ENCODE peak calls at places on chromosome 17, in nine cellular contexts. Q is heart left ventricle; L is activated naive CD8-positive, alpha-beta T cell treated with anti-CD3 and anti-CD28 coated beads for 36 hours; N is activated CD4-positive, alpha-beta T cell treated with anti-CD3 and anti-CD28 coated beads, Interleukin-2, amount 10 ng/mL, durations not matched to agents 7 days and 5 days; K is stimulated activated CD8-positive, alpha-beta memory T cell treated with anti-CD3 and anti-CD28 coated beads, Interleukin-4, amount 100 ng/mL, for 24 hours; G is HFFc6; E is NCI-H1436 treated with DMSO at 0.1 percent for 48 hours; A is stimulated activated CD4-positive, alpha-beta T cell treated with anti-CD3 and anti-CD28 coated beads, TNF-alpha, amount 100 ng/mL, for 1 hour; S is fibroblast of pulmonary artery. H is an unnamed sample.
A peak's percentile ranks its signal among the peaks of the same experiment; 100 is the strongest.

GRCh38 chr17:42521666-42522262 is 14.3 kb upstream of the NAGLU start:
- DNase-seq in E (no peak), S (no peak), K (no peak), G (no peak), A (no peak), N (no peak), Q (no peak), L (no peak), H (no peak)

GRCh38 chr17:61380836-61381525 is 18.7 kb upstream of the TBX2 start:
- DNase-seq in E (no peak), N (no peak), L (no peak), K (no peak), S (no peak), A (no peak), G (no peak), Q (no peak), H (no peak)

GRCh38 chr17:75267403-75268232 is 3.4 kb downstream of the MIF4GD start:
- DNase-seq in E (no peak), A (no peak), S (no peak), L (no peak), N (no peak), K (no peak), Q (no peak), G (no peak), H (no peak)

GRCh38 chr17:5583426-5584382 is 605 bp downstream of the NLRP1 start:
- DNase-seq in L (no peak), A (no peak), G (no peak), S (no peak), N (peak; percentile 29), Q (peak; percentile 70), E (no peak), K (no peak), H (no peak)

GRCh38 chr17:50638851-50639767 is 4.4 kb downstream of the ABCC3 start:
- DNase-seq in G (peak; percentile 97), Q (peak; percentile 90), K (no peak), A (no peak), N (no peak), E (no peak), L (no peak), S (peak; percentile 98), H (peak; percentile 49)

GRCh38 chr17:49223517-49224197 is 6.9 kb downstream of the PHOSPHO1 start:
- DNase-seq in E (no peak), A (no peak), G (no peak), N (peak; percentile 63), Q (peak; percentile 81), K (peak; percentile 57), S (peak; percentile 22), L (peak; percentile 73), H (no peak)

GRCh38 chr17:29617125-29617480 is 5.6 kb downstream of the CORO6 start:
- DNase-seq in S (peak; percentile 72), N (peak; percentile 93), A (peak; percentile 71), K (peak; percentile 82), Q (peak; percentile 89), G (peak; percentile 52), L (peak; percentile 91), E (peak; percentile 62), H (peak; percentile 35)

GRCh38 chr17:65627108-65627507 is 65.7 kb upstream of the AXIN2 start:
- DNase-seq in G (no peak), S (no peak), K (no peak), A (no peak), Q (no peak), E (no peak), L (no peak), N (no peak), H (no peak)

GRCh38 chr17:49984283-49984682 is 10.7 kb downstream of the DLX3 start:
- DNase-seq in E (no peak), A (no peak), G (no peak), L (no peak), Q (no peak), N (no peak), S (no peak), K (no peak), H (no peak)

GRCh38 chr17:19306160-19307111 is 56.1 kb downstream of the B9D1 start:
- DNase-seq in A (no peak), Q (no peak), N (peak; percentile 67), S (no peak), K (no peak), L (peak; percentile 29), E (no peak), G (no peak), H (peak; percentile 7)

GRCh38 chr17:43416998-43417891 is 18.5 kb downstream of the ARL4D start:
- DNase-seq in E (peak; percentile 28), G (peak; percentile 37), N (no peak), K (no peak), L (no peak), Q (peak; percentile 74), A (no peak), S (peak; percentile 70), H (no peak)

GRCh38 chr17:67130768-67131167 is 86.4 kb downstream of the CACNG1 start:
- DNase-seq in E (no peak), L (no peak), G (no peak), K (no peak), N (no peak), A (no peak), Q (no peak), S (no peak), H (no peak)

GRCh38 chr17:83089322-83090156 is 10.1 kb downstream of the METRNL start:
- DNase-seq in K (no peak), L (no peak), E (no peak), S (no peak), G (no peak), N (no peak), A (no peak), Q (no peak), H (no peak)

GRCh38 chr17:82705756-82706155 is 7.3 kb upstream of the RAB40B start:
- DNase-seq in K (no peak), S (no peak), L (no peak), A (no peak), E (no peak), G (no peak), Q (no peak), N (no peak), H (no peak)

GRCh38 chr17:44220211-44221071 is 966 bp upstream of the UBTF start:
- DNase-seq in K (no peak), E (no peak), N (peak; percentile 54), S (peak; percentile 64), G (no peak), L (peak; percentile 65), Q (peak; percentile 77), A (peak; percentile 22), H (no peak)

GRCh38 chr17:1865252-1866037 is 35.6 kb downstream of the RPA1 start:
- DNase-seq in E (no peak), G (peak; percentile 19), K (peak; percentile 20), A (no peak), N (peak; percentile 72), S (peak; percentile 59), Q (no peak), L (peak; percentile 43), H (no peak)

GRCh38 chr17:59812139-59812538 is 80.6 kb downstream of the TUBD1 start:
- DNase-seq in E (no peak), Q (no peak), N (no peak), A (no peak), K (no peak), G (no peak), L (no peak), S (no peak), H (peak; percentile 47)

GRCh38 chr17:41254861-41255260 is 323 bp upstream of the KRTAP9-9 start:
- DNase-seq in K (no peak), Q (no peak), S (no peak), E (no peak), N (no peak), L (no peak), G (no peak), A (no peak), H (no peak)

GRCh38 chr17:7263071-7263800 is 958 bp upstream of the CLDN7 start:
- DNase-seq in E (no peak), N (no peak), Q (no peak), A (no peak), S (no peak), L (no peak), K (no peak), G (no peak), H (no peak)

GRCh38 chr17:46110219-46110618 is 83.0 kb downstream of the KANSL1 start:
- DNase-seq in L (no peak), K (no peak), A (no peak), N (no peak), G (no peak), Q (no peak), S (no peak), E (no peak), H (no peak)

GRCh38 chr17:44872131-44872768 is 24.6 kb downstream of the HIGD1B start:
- DNase-seq in L (no peak), G (no peak), Q (peak; percentile 66), N (no peak), K (no peak), S (peak; percentile 29), E (no peak), A (no peak), H (no peak)

GRCh38 chr17:7561028-7561575 is 617 bp upstream of the SENP3 start:
- DNase-seq in L (peak; percentile 86), E (peak; percentile 45), Q (peak; percentile 94), K (peak; percentile 76), A (peak; percentile 64), N (peak; percentile 83), G (peak; percentile 73), S (peak; percentile 83), H (peak; percentile 2)

GRCh38 chr17:42623732-42624596 is 14.5 kb downstream of the TUBG1 start:
- DNase-seq in Q (no peak), L (no peak), K (no peak), E (no peak), A (no peak), S (peak; percentile 30), G (no peak), N (no peak), H (no peak)

GRCh38 chr17:44444735-44445105 is 55.3 kb upstream of the ITGA2B start:
- DNase-seq in Q (no peak), L (no peak), N (no peak), G (peak; percentile 30), A (no peak), S (peak; percentile 28), K (no peak), E (no peak), H (no peak)

GRCh38 chr17:81419333-81419885 is 24.2 kb downstream of the BAHCC1 start:
- DNase-seq in G (peak; percentile 89), N (no peak), A (no peak), Q (peak; percentile 95), K (no peak), L (no peak), S (peak; percentile 97), E (no peak), H (no peak)

GRCh38 chr17:29909604-29910003 is 20.4 kb downstream of the SSH2 start:
- DNase-seq in S (no peak), N (no peak), G (no peak), L (no peak), A (no peak), E (no peak), K (no peak), Q (no peak), H (no peak)

GRCh38 chr17:44734272-44734671 is 24.5 kb upstream of the ADAM11 start:
- DNase-seq in G (no peak), S (no peak), K (no peak), N (no peak), E (no peak), L (no peak), A (no peak), Q (no peak), H (no peak)

GRCh38 chr17:77373298-77374169 is 232.8 kb downstream of the SEC14L1 start:
- DNase-seq in G (peak; percentile 44), N (peak; percentile 66), L (peak; percentile 45), K (no peak), S (no peak), E (no peak), A (no peak), Q (peak; percentile 82), H (no peak)

GRCh38 chr17:42276609-42277341 is 584 bp upstream of the STAT5B start:
- DNase-seq in E (no peak), S (peak; percentile 86), L (peak; percentile 30), G (peak; percentile 78), A (no peak), N (no peak), K (no peak), Q (peak; percentile 85), H (peak; percentile 30)

GRCh38 chr17:67520916-67521772 is 144.1 kb downstream of the PITPNC1 start:
- DNase-seq in Q (no peak), K (no peak), G (no peak), A (no peak), L (no peak), S (no peak), E (peak; percentile 42), N (no peak), H (no peak)

GRCh38 chr17:10699861-10700260 is 2.5 kb downstream of the ADPRM start:
- DNase-seq in S (peak; percentile 52), G (no peak), A (no peak), Q (no peak), L (no peak), K (no peak), E (no peak), N (peak; percentile 56), H (peak; percentile 51)

H was measured in GF-D8.